ENCODE peak calls at places on chromosomes 5 and 9, in seven cellular contexts. T is fibroblast of the aortic adventitia, L is chondrocyte, Y is SK-N-SH, U is globus pallidus, N is T1000, W is midbrain. G is an unnamed sample.

GRCh38 chr5:93192683-93193082 is 388.3 kb downstream of the NR2F1-AS1 start:
- DNase-seq in T (no peak), L (no peak), Y (no peak), U (no peak), N (no peak), W (no peak), G (no peak)

GRCh38 chr9:16794871-16795639 is 75.4 kb downstream of the BNC2 start:
- DNase-seq in T (peak), L (no peak), Y (no peak), U (no peak), N (no peak), W (no peak), G (peak)

GRCh38 chr5:157710887-157711286 is 20.3 kb upstream of the THG1L start:
- DNase-seq in T (peak), L (no peak), Y (no peak), U (no peak), N (no peak), W (no peak), G (no peak)

GRCh38 chr5:69334793-69335268 is 2.2 kb upstream of the CCDC125 start:
- DNase-seq in T (peak), L (peak), Y (peak), U (peak), N (no peak), W (peak), G (peak)

GRCh38 chr9:133210202-133210532 is 1.1 kb upstream of the OBP2B start:
- DNase-seq in T (no peak), L (no peak), Y (no peak), U (no peak), N (no peak), W (no peak), G (no peak)

GRCh38 chr9:120544441-120544840 is 35.5 kb downstream of the CDK5RAP2 start:
- DNase-seq in T (peak), L (no peak), Y (no peak), U (no peak), N (no peak), W (no peak), G (no peak)

GRCh38 chr5:118479285-118479684 is 509.1 kb downstream of the DTWD2 start:
- DNase-seq in T (no peak), L (no peak), Y (no peak), U (no peak), N (no peak), W (no peak), G (no peak)

GRCh38 chr5:15501057-15501791 is 1.2 kb downstream of the FBXL7 start:
- DNase-seq in T (peak), L (no peak), Y (peak), U (peak), N (peak), W (peak), G (peak)

GRCh38 chr5:152686931-152687330 is 281.9 kb upstream of the NMUR2 start:
- DNase-seq in T (no peak), L (no peak), Y (no peak), U (no peak), N (no peak), W (no peak), G (no peak)

GRCh38 chr9:114501786-114502682 is 3.2 kb downstream of the WHRN start:
- DNase-seq in T (no peak), L (no peak), Y (no peak), U (peak), N (no peak), W (peak), G (no peak)

GRCh38 chr9:76835571-76836283 is 70.2 kb downstream of the PRUNE2 start:
- DNase-seq in T (peak), L (no peak), Y (no peak), U (no peak), N (no peak), W (no peak), G (no peak)

GRCh38 chr9:124859803-124860581 is 1.8 kb downstream of the RPL35 start:
- DNase-seq in T (no peak), L (no peak), Y (no peak), U (no peak), N (no peak), W (no peak), G (no peak)

GRCh38 chr9:127224178-127224882 is 40.2 kb upstream of the GARNL3 start:
- DNase-seq in T (peak), L (no peak), Y (peak), U (peak), N (peak), W (peak), G (peak)

GRCh38 chr9:4318741-4319140 is 18.9 kb upstream of the GLIS3 start:
- DNase-seq in T (no peak), L (no peak), Y (no peak), U (no peak), N (no peak), W (no peak), G (no peak)

GRCh38 chr5:128358826-128359225 is 179.2 kb downstream of the FBN2 start:
- DNase-seq in T (peak), L (no peak), Y (no peak), U (no peak), N (no peak), W (no peak), G (no peak)

GRCh38 chr5:177434437-177434836 is 8.0 kb downstream of the GRK6 start:
- DNase-seq in T (no peak), L (peak), Y (no peak), U (no peak), N (no peak), W (no peak), G (no peak)

GRCh38 chr9:131310833-131311554 is 21.5 kb downstream of the PLPP7 start:
- DNase-seq in T (no peak), L (no peak), Y (no peak), U (no peak), N (no peak), W (no peak), G (no peak)

GRCh38 chr5:15510092-15510491 is 10.1 kb downstream of the FBXL7 start:
- DNase-seq in T (peak), L (no peak), Y (no peak), U (no peak), N (no peak), W (no peak), G (no peak)

GRCh38 chr5:135215617-135215995 is 181.6 kb upstream of the PITX1 start:
- DNase-seq in T (no peak), L (peak), Y (no peak), U (no peak), N (no peak), W (no peak), G (peak)

GRCh38 chr5:139204196-139204595 is 6.0 kb upstream of the SIL1 start:
- DNase-seq in T (no peak), L (no peak), Y (no peak), U (no peak), N (peak), W (no peak), G (no peak)

GRCh38 chr9:89667730-89668129 is 62.9 kb downstream of the GADD45G start:
- DNase-seq in T (no peak), L (no peak), Y (no peak), U (no peak), N (no peak), W (no peak), G (no peak)